ENCODE peak calls at places on chromosome 12, in ten cellular contexts. One of them, this sample, is unnamed. For H3K27me3, the result is how much of the 10 kb centered on the place peaks cover.

GRCh38 chr12:97854477-97854876 is 391.9 kb downstream of the RMST start:
- DNase-seq in heart right ventricle: no peak
- DNase-seq in endodermal cell: no peak
- DNase-seq in ovary: no peak
- DNase-seq in neural progenitor cell: no peak
- DNase-seq in HepG2: no peak
- DNase-seq in CD4-positive, alpha-beta T cell: no peak
- DNase-seq in endothelial cell of umbilical vein: no peak
- DNase-seq in uterus: no peak
- DNase-seq in Peyer's patch: no peak
- DNase-seq in this sample: no peak

GRCh38 chr12:122130150-122130549 is 43.9 kb downstream of the IL31 start:
- DNase-seq in heart right ventricle: no peak
- DNase-seq in endodermal cell: peak
- DNase-seq in ovary: no peak
- DNase-seq in neural progenitor cell: no peak
- DNase-seq in HepG2: no peak
- DNase-seq in CD4-positive, alpha-beta T cell: no peak
- DNase-seq in endothelial cell of umbilical vein: no peak
- DNase-seq in uterus: no peak
- DNase-seq in Peyer's patch: no peak
- DNase-seq in this sample: no peak

GRCh38 chr12:57089259-57090245 is 638 bp downstream of the NAB2 start:
- DNase-seq in heart right ventricle: peak
- DNase-seq in endodermal cell: peak
- DNase-seq in ovary: peak
- DNase-seq in neural progenitor cell: peak
- DNase-seq in HepG2: no peak
- DNase-seq in CD4-positive, alpha-beta T cell: no peak
- DNase-seq in endothelial cell of umbilical vein: peak
- DNase-seq in uterus: peak
- DNase-seq in Peyer's patch: peak
- DNase-seq in this sample: peak

GRCh38 chr12:46472893-46473633 is 100.5 kb upstream of the SLC38A2 start:
- DNase-seq in heart right ventricle: no peak
- DNase-seq in endodermal cell: no peak
- DNase-seq in ovary: no peak
- DNase-seq in neural progenitor cell: no peak
- DNase-seq in HepG2: peak
- DNase-seq in CD4-positive, alpha-beta T cell: no peak
- DNase-seq in endothelial cell of umbilical vein: peak
- DNase-seq in uterus: no peak
- DNase-seq in Peyer's patch: no peak
- DNase-seq in this sample: no peak

GRCh38 chr12:97711392-97711791 is 248.8 kb downstream of the RMST start:
- DNase-seq in heart right ventricle: no peak
- DNase-seq in endodermal cell: no peak
- DNase-seq in ovary: no peak
- DNase-seq in neural progenitor cell: no peak
- DNase-seq in HepG2: no peak
- DNase-seq in CD4-positive, alpha-beta T cell: no peak
- DNase-seq in endothelial cell of umbilical vein: no peak
- DNase-seq in uterus: no peak
- DNase-seq in Peyer's patch: no peak
- DNase-seq in this sample: no peak

GRCh38 chr12:99736760-99737159 is 89.2 kb downstream of the GARIN6 start:
- DNase-seq in heart right ventricle: no peak
- DNase-seq in endodermal cell: no peak
- DNase-seq in ovary: no peak
- DNase-seq in neural progenitor cell: no peak
- DNase-seq in HepG2: no peak
- DNase-seq in CD4-positive, alpha-beta T cell: no peak
- DNase-seq in endothelial cell of umbilical vein: no peak
- DNase-seq in uterus: no peak
- DNase-seq in Peyer's patch: no peak
- DNase-seq in this sample: no peak

GRCh38 chr12:82695531-82695930 is 8.8 kb downstream of the TMTC2 start:
- DNase-seq in heart right ventricle: no peak
- DNase-seq in endodermal cell: peak
- DNase-seq in ovary: no peak
- DNase-seq in neural progenitor cell: peak
- DNase-seq in HepG2: no peak
- DNase-seq in CD4-positive, alpha-beta T cell: no peak
- DNase-seq in endothelial cell of umbilical vein: no peak
- DNase-seq in uterus: no peak
- DNase-seq in Peyer's patch: no peak
- DNase-seq in this sample: no peak

GRCh38 chr12:125092872-125093680 is 27.8 kb downstream of the AACS start:
- DNase-seq in heart right ventricle: peak
- DNase-seq in endodermal cell: peak
- DNase-seq in ovary: no peak
- DNase-seq in neural progenitor cell: peak
- DNase-seq in HepG2: peak
- DNase-seq in CD4-positive, alpha-beta T cell: no peak
- DNase-seq in endothelial cell of umbilical vein: no peak
- DNase-seq in uterus: no peak
- DNase-seq in Peyer's patch: no peak
- DNase-seq in this sample: no peak

GRCh38 chr12:100651694-100652093 is 78.2 kb downstream of the GAS2L3 start:
- DNase-seq in heart right ventricle: no peak
- DNase-seq in endodermal cell: peak
- DNase-seq in ovary: no peak
- DNase-seq in neural progenitor cell: peak
- DNase-seq in HepG2: peak
- DNase-seq in CD4-positive, alpha-beta T cell: no peak
- DNase-seq in endothelial cell of umbilical vein: no peak
- DNase-seq in uterus: no peak
- DNase-seq in Peyer's patch: no peak
- DNase-seq in this sample: no peak

GRCh38 chr12:113154351-113154973 is 4.9 kb downstream of the CFAP73 start:
- DNase-seq in heart right ventricle: no peak
- DNase-seq in endodermal cell: peak
- DNase-seq in ovary: no peak
- DNase-seq in neural progenitor cell: peak
- DNase-seq in HepG2: no peak
- DNase-seq in CD4-positive, alpha-beta T cell: no peak
- DNase-seq in endothelial cell of umbilical vein: peak
- DNase-seq in uterus: no peak
- DNase-seq in Peyer's patch: peak
- DNase-seq in this sample: no peak

GRCh38 chr12:116601524-116601923 is 42.3 kb downstream of the MAP1LC3B2 start:
- DNase-seq in heart right ventricle: no peak
- DNase-seq in endodermal cell: no peak
- DNase-seq in ovary: no peak
- DNase-seq in neural progenitor cell: no peak
- DNase-seq in HepG2: no peak
- DNase-seq in CD4-positive, alpha-beta T cell: no peak
- DNase-seq in endothelial cell of umbilical vein: peak
- DNase-seq in uterus: no peak
- DNase-seq in Peyer's patch: no peak
- DNase-seq in this sample: no peak

GRCh38 chr12:52878507-52879393 is 26.1 kb downstream of the KRT8 start:
- DNase-seq in heart right ventricle: no peak
- DNase-seq in endodermal cell: no peak
- DNase-seq in ovary: no peak
- DNase-seq in neural progenitor cell: no peak
- DNase-seq in HepG2: no peak
- DNase-seq in CD4-positive, alpha-beta T cell: no peak
- DNase-seq in endothelial cell of umbilical vein: no peak
- DNase-seq in uterus: no peak
- DNase-seq in Peyer's patch: no peak
- DNase-seq in this sample: no peak

DNA sequence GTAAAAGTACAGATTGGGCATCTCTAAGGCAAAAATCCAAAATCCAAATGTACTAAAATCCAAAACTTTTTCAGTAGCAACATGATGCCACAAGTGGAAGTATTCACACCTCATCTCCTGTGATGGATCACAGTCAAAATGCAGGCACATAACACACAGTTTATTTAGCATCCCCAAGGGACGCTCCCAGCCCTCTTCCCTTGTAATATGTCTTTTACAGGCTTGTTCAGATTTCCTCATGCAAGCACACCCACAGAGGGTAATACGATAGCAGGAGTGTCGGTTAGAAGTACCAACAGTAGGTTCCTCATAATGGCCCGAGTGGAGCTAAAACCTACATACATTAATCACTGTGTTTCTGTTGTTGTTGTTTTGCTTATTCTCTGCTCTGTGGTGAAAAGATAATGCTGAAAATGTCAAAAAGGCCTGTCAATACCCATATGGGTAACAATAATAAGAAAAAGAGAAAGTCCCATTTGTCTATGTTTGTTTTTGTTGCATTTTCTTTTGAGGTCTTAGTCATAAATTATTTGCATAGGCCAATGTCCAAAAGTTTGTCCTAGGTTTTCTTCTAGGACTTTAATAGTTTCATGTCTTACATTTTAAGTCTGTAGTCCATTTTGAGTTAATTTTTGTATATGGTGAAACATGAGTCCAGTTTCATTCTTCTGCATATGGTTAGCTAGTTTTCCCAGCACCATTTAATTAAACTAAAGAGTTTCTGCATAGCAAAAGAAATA is 133.1 kb downstream of the LRIG3 start:
- DNase-seq in heart right ventricle: no peak
- DNase-seq in endodermal cell: no peak
- DNase-seq in ovary: no peak
- DNase-seq in neural progenitor cell: no peak
- DNase-seq in HepG2: no peak
- DNase-seq in CD4-positive, alpha-beta T cell: no peak
- DNase-seq in endothelial cell of umbilical vein: no peak
- DNase-seq in uterus: no peak
- DNase-seq in Peyer's patch: no peak
- DNase-seq in this sample: no peak
- H3K27me3 ChIP-seq in heart right ventricle: under half
- H3K27me3 ChIP-seq in endodermal cell: under half
- H3K27me3 ChIP-seq in ovary: under half
- H3K27me3 ChIP-seq in neural progenitor cell: under half
- H3K27me3 ChIP-seq in HepG2: under half
- H3K27me3 ChIP-seq in CD4-positive, alpha-beta T cell: under half
- H3K27me3 ChIP-seq in endothelial cell of umbilical vein: under half
- H3K27me3 ChIP-seq in uterus: under half
- H3K27me3 ChIP-seq in Peyer's patch: under half
- H3K27me3 ChIP-seq in this sample: under half

GRCh38 chr12:101838628-101839323 is 8.0 kb upstream of the GNPTAB start:
- DNase-seq in heart right ventricle: no peak
- DNase-seq in endodermal cell: no peak
- DNase-seq in ovary: no peak
- DNase-seq in neural progenitor cell: no peak
- DNase-seq in HepG2: no peak
- DNase-seq in CD4-positive, alpha-beta T cell: no peak
- DNase-seq in endothelial cell of umbilical vein: no peak
- DNase-seq in uterus: no peak
- DNase-seq in Peyer's patch: peak
- DNase-seq in this sample: no peak

GRCh38 chr12:101845312-101845711 is 14.6 kb upstream of the GNPTAB start:
- DNase-seq in heart right ventricle: no peak
- DNase-seq in endodermal cell: no peak
- DNase-seq in ovary: no peak
- DNase-seq in neural progenitor cell: no peak
- DNase-seq in HepG2: no peak
- DNase-seq in CD4-positive, alpha-beta T cell: no peak
- DNase-seq in endothelial cell of umbilical vein: no peak
- DNase-seq in uterus: no peak
- DNase-seq in Peyer's patch: no peak
- DNase-seq in this sample: no peak

GRCh38 chr12:101841069-101841468 is 10.3 kb upstream of the GNPTAB start:
- DNase-seq in heart right ventricle: no peak
- DNase-seq in endodermal cell: no peak
- DNase-seq in ovary: no peak
- DNase-seq in neural progenitor cell: no peak
- DNase-seq in HepG2: no peak
- DNase-seq in CD4-positive, alpha-beta T cell: no peak
- DNase-seq in endothelial cell of umbilical vein: no peak
- DNase-seq in uterus: no peak
- DNase-seq in Peyer's patch: no peak
- DNase-seq in this sample: no peak

GRCh38 chr12:101839324-101840283 is 8.8 kb upstream of the GNPTAB start:
- DNase-seq in heart right ventricle: no peak
- DNase-seq in endodermal cell: peak
- DNase-seq in ovary: peak
- DNase-seq in neural progenitor cell: peak
- DNase-seq in HepG2: peak
- DNase-seq in CD4-positive, alpha-beta T cell: peak
- DNase-seq in endothelial cell of umbilical vein: peak
- DNase-seq in uterus: peak
- DNase-seq in Peyer's patch: peak
- DNase-seq in this sample: peak
- TF ChIP-seq CTCF in heart right ventricle: peak
- TF ChIP-seq CTCF in endodermal cell: peak
- TF ChIP-seq CTCF in ovary: peak
- TF ChIP-seq CTCF in neural progenitor cell: peak
- TF ChIP-seq CTCF in HepG2: peak
- TF ChIP-seq CTCF in CD4-positive, alpha-beta T cell: peak
- TF ChIP-seq CTCF in endothelial cell of umbilical vein: peak
- TF ChIP-seq CTCF in uterus: peak
- TF ChIP-seq CTCF in Peyer's patch: peak
- TF ChIP-seq CTCF in this sample: peak

DNA sequence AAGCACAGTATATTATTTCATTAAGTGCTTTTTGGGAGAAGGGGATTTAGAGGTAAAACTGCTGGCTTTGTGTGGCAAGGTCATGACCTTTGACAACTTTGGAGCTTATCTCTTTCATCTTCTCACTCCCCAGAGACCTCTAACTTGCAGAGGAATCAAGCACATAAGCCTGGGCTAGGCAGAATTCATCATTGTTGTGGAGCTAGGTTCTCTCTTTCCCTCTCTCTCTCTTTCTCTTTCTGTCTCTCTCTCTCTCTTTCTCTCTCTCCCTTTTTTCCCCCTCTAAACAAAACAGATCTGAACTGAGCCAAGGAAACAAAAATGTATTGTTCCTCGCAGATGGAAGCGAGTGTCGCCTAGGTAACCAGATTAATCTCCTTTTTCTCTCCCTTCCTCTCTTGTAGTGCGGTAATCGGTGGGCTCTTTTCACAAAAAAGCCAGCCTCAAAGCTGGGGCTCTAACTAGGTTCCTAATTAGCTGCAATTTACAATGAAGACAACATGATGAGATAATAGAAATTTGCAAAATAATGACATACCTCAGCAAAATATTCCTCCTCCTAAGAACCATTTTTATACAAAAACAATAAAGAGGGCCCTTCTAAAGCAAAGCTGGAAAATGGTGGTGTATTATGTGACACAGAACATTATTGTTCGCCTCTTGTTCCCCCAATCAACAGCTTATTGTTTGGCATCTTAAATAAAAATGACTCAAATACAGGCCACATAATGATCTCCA is 65.6 kb upstream of the SOX5 start:
- DNase-seq in heart right ventricle: no peak
- DNase-seq in endodermal cell: no peak
- DNase-seq in ovary: no peak
- DNase-seq in neural progenitor cell: peak
- DNase-seq in HepG2: no peak
- DNase-seq in CD4-positive, alpha-beta T cell: no peak
- DNase-seq in endothelial cell of umbilical vein: no peak
- DNase-seq in uterus: no peak
- DNase-seq in Peyer's patch: no peak
- DNase-seq in this sample: no peak
- H3K27me3 ChIP-seq in heart right ventricle: under half
- H3K27me3 ChIP-seq in endodermal cell: under half
- H3K27me3 ChIP-seq in ovary: under half
- H3K27me3 ChIP-seq in neural progenitor cell: under half
- H3K27me3 ChIP-seq in HepG2: under half
- H3K27me3 ChIP-seq in CD4-positive, alpha-beta T cell: under half
- H3K27me3 ChIP-seq in endothelial cell of umbilical vein: under half
- H3K27me3 ChIP-seq in uterus: under half
- H3K27me3 ChIP-seq in Peyer's patch: under half
- H3K27me3 ChIP-seq in this sample: under half

GRCh38 chr12:90953956-90954421 is 987 bp downstream of the CCER1 start:
- DNase-seq in heart right ventricle: peak
- DNase-seq in endodermal cell: peak
- DNase-seq in ovary: no peak
- DNase-seq in neural progenitor cell: peak
- DNase-seq in HepG2: peak
- DNase-seq in CD4-positive, alpha-beta T cell: no peak
- DNase-seq in endothelial cell of umbilical vein: no peak
- DNase-seq in uterus: no peak
- DNase-seq in Peyer's patch: no peak
- DNase-seq in this sample: no peak
- TF ChIP-seq CTCF in heart right ventricle: peak
- TF ChIP-seq CTCF in endodermal cell: peak
- TF ChIP-seq CTCF in ovary: no peak
- TF ChIP-seq CTCF in neural progenitor cell: peak
- TF ChIP-seq CTCF in HepG2: peak
- TF ChIP-seq CTCF in CD4-positive, alpha-beta T cell: no peak
- TF ChIP-seq CTCF in endothelial cell of umbilical vein: peak
- TF ChIP-seq CTCF in uterus: no peak
- TF ChIP-seq CTCF in Peyer's patch: no peak
- TF ChIP-seq CTCF in this sample: peak